ENCODE peak calls at places on chromosomes 7 and 10, in four cellular contexts. R, G, Y and N are unnamed samples.

GRCh38 chr7:152382244-152382643 is 53.6 kb downstream of the KMT2C start:
- DNase-seq in R (no peak), G (no peak), Y (no peak), N (no peak)

GRCh38 chr10:24382979-24383663 is 174.2 kb downstream of the KIAA1217 start:
- DNase-seq in R (no peak), G (no peak), Y (peak), N (peak)

GRCh38 chr10:112985701-112986510 is 35.9 kb downstream of the TCF7L2 start:
- DNase-seq in R (no peak), G (peak), Y (no peak), N (no peak)

GRCh38 chr7:137717811-137718271 is 128.9 kb downstream of the DGKI start:
- DNase-seq in R (peak), G (peak), Y (peak), N (peak)

GRCh38 chr10:15704581-15704968 is 15.1 kb downstream of the ITGA8 start:
- DNase-seq in R (no peak), G (no peak), Y (no peak), N (no peak)

GRCh38 chr10:111762114-111762513 is 421.5 kb downstream of the GPAM start:
- DNase-seq in R (no peak), G (no peak), Y (no peak), N (peak)

GRCh38 chr7:22688034-22688433 is 39.0 kb upstream of the IL6 start:
- DNase-seq in R (no peak), G (no peak), Y (no peak), N (no peak)

GRCh38 chr10:3271385-3272115 is 99.0 kb upstream of the PITRM1 start:
- DNase-seq in R (no peak), G (no peak), Y (no peak), N (peak)

GRCh38 chr7:158865462-158865922 is 9.1 kb downstream of the DYNC2I1 start:
- DNase-seq in R (no peak), G (no peak), Y (no peak), N (no peak)

GRCh38 chr10:101687088-101687487 is 7.9 kb downstream of the FBXW4 start:
- DNase-seq in R (no peak), G (no peak), Y (no peak), N (no peak)

GRCh38 chr7:116150588-116150987 is 59.8 kb upstream of the TES start:
- DNase-seq in R (no peak), G (peak), Y (no peak), N (no peak)

GRCh38 chr10:101686133-101686925 is 8.6 kb downstream of the FBXW4 start:
- DNase-seq in R (no peak), G (peak), Y (no peak), N (no peak)

GRCh38 chr10:1369665-1370064 is 313.5 kb downstream of the WDR37 start:
- DNase-seq in R (no peak), G (no peak), Y (no peak), N (no peak)

GRCh38 chr7:151520419-151521229 is 929 bp upstream of the RHEB start:
- DNase-seq in R (no peak), G (no peak), Y (peak), N (no peak)

GRCh38 chr10:10667466-10667865 is 350.2 kb upstream of the CELF2 start:
- DNase-seq in R (no peak), G (no peak), Y (no peak), N (no peak)

GRCh38 chr10:30583778-30584415 is 45.7 kb downstream of the LYZL2 start:
- DNase-seq in R (no peak), G (peak), Y (no peak), N (no peak)

GRCh38 chr10:7789390-7789789 is 1.4 kb downstream of the ATP5F1C start:
- DNase-seq in R (no peak), G (peak), Y (no peak), N (peak)

GRCh38 chr7:158323741-158324396 is 263.8 kb downstream of the PTPRN2 start:
- DNase-seq in R (no peak), G (no peak), Y (peak), N (no peak)

GRCh38 chr10:102624094-102624493 is 20.2 kb upstream of the TRIM8 start:
- DNase-seq in R (no peak), G (no peak), Y (no peak), N (no peak)

GRCh38 chr10:90871279-90871760 is 454 bp upstream of the RPP30 start:
- DNase-seq in R (peak), G (peak), Y (peak), N (peak)

GRCh38 chr7:153642989-153643388 is 409.2 kb upstream of the DPP6 start:
- DNase-seq in R (no peak), G (no peak), Y (no peak), N (no peak)

GRCh38 chr10:132470306-132471124 is 67.1 kb upstream of the INPP5A start:
- DNase-seq in R (no peak), G (no peak), Y (no peak), N (no peak)

GRCh38 chr7:10720042-10720441 is 253.6 kb upstream of the PHF14 start:
- DNase-seq in R (no peak), G (no peak), Y (no peak), N (no peak)

GRCh38 chr7:98879198-98879988 is 1.1 kb downstream of the TRRAP start:
- DNase-seq in R (no peak), G (peak), Y (peak), N (peak)

GRCh38 chr10:10366836-10367235 is 650.8 kb upstream of the CELF2 start:
- DNase-seq in R (no peak), G (no peak), Y (no peak), N (no peak)

GRCh38 chr10:122981066-122981464 is 864 bp downstream of the PSTK start:
- DNase-seq in R (peak), G (peak), Y (no peak), N (peak)

GRCh38 chr7:39921505-39922250 is 28.4 kb upstream of the CDK13 start:
- DNase-seq in R (peak), G (no peak), Y (no peak), N (peak)

GRCh38 chr7:108201766-108202165 is 71.6 kb upstream of the LAMB4 start:
- DNase-seq in R (no peak), G (no peak), Y (no peak), N (no peak)

GRCh38 chr10:5776150-5776880 is 36.9 kb downstream of the GDI2 start:
- DNase-seq in R (no peak), G (peak), Y (peak), N (peak)

GRCh38 chr7:42522227-42522991 is 285.4 kb upstream of the GLI3 start:
- DNase-seq in R (peak), G (no peak), Y (peak), N (peak)

GRCh38 chr10:17206210-17206709 is 4.8 kb upstream of the TRDMT1 start:
- DNase-seq in R (no peak), G (peak), Y (no peak), N (no peak)

GRCh38 chr7:65429642-65430343 is 56.1 kb downstream of the ZNF92 start:
- DNase-seq in R (no peak), G (no peak), Y (no peak), N (no peak)

GRCh38 chr7:17548014-17548653 is 249.7 kb downstream of the AHR start:
- DNase-seq in R (no peak), G (no peak), Y (peak), N (peak)

GRCh38 chr7:80346704-80347103 is 165.2 kb downstream of the GNAT3 start:
- DNase-seq in R (no peak), G (peak), Y (no peak), N (no peak)

GRCh38 chr7:39811161-39811614 is 138.9 kb upstream of the CDK13 start:
- DNase-seq in R (no peak), G (peak), Y (no peak), N (no peak)

GRCh38 chr7:132546366-132547145 is 29.7 kb downstream of the PLXNA4 start:
- DNase-seq in R (no peak), G (no peak), Y (no peak), N (no peak)

GRCh38 chr7:134710854-134711624 is 64.4 kb downstream of the BPGM start:
- DNase-seq in R (no peak), G (peak), Y (no peak), N (peak)

GRCh38 chr10:110803830-110804338 is 67.8 kb upstream of the PDCD4 start:
- DNase-seq in R (peak), G (peak), Y (peak), N (peak)

GRCh38 chr7:45985902-45986301 is 64.8 kb upstream of the IGFBP3 start:
- DNase-seq in R (no peak), G (peak), Y (no peak), N (peak)

GRCh38 chr10:77565590-77566023 is 72.0 kb downstream of the KCNMA1 start:
- DNase-seq in R (no peak), G (no peak), Y (no peak), N (no peak)

GRCh38 chr7:1248077-1248458 is 15.4 kb downstream of the UNCX start:
- DNase-seq in R (no peak), G (no peak), Y (no peak), N (no peak)

GRCh38 chr7:1247527-1248041 is 14.9 kb downstream of the UNCX start:
- DNase-seq in R (no peak), G (no peak), Y (no peak), N (peak)

GRCh38 chr7:1246871-1247526 is 14.3 kb downstream of the UNCX start:
- DNase-seq in R (no peak), G (no peak), Y (no peak), N (no peak)

GRCh38 chr7:1249731-1250130 is 17.1 kb downstream of the UNCX start:
- DNase-seq in R (no peak), G (no peak), Y (no peak), N (no peak)

GRCh38 chr7:1248459-1249131 is 15.9 kb downstream of the UNCX start:
- DNase-seq in R (no peak), G (no peak), Y (peak), N (no peak)
- H2AK5ac ChIP-seq in R (peak), G (no peak), Y (no peak), N (no peak)

DNA sequence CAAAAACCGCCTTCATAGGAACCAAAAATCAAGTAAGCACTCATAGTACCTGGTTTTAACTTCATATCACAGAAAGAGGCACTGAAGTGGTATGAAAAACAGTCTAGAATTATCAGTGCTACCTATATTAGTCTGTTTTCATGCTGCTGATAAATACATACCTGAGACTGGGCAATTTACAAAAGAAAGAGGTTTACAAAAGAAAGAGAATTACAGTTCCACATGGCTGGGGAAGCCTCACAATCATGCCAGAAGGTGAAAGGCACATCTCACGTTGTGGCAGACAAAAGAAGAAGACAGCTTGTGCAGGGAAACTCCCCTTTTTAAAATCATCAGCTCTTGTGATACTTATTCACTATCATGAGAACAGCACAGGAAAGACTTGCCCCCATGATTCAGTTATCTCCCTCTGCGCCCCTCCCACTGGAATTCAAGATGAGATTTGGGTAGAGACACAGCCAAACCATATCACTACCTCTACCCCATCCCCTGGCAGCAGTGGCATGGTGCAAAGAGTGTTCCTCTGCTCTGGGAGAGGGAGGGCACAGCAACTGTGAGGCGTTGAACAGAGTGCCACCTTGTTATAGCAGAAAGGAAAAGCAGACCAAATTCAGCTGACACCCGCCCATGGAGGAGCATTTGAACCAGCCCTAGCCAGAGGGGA is 62.0 kb upstream of the PTPRZ1 start:
- DNase-seq in R (no peak), G (no peak), Y (no peak), N (peak)
- H3K18ac ChIP-seq in R (peak), G (no peak), Y (no peak), N (no peak)

GRCh38 chr7:75867390-75867717 is 11.5 kb upstream of the RHBDD2 start:
- DNase-seq in R (no peak), G (peak), Y (no peak), N (no peak)

GRCh38 chr7:75868153-75868552 is 10.7 kb upstream of the RHBDD2 start:
- DNase-seq in R (no peak), G (no peak), Y (no peak), N (no peak)

GRCh38 chr7:75869776-75870379 is 9.0 kb upstream of the RHBDD2 start:
- DNase-seq in R (no peak), G (no peak), Y (no peak), N (no peak)

GRCh38 chr7:75866129-75866496 is 12.7 kb upstream of the RHBDD2 start:
- DNase-seq in R (no peak), G (no peak), Y (no peak), N (no peak)

DNA sequence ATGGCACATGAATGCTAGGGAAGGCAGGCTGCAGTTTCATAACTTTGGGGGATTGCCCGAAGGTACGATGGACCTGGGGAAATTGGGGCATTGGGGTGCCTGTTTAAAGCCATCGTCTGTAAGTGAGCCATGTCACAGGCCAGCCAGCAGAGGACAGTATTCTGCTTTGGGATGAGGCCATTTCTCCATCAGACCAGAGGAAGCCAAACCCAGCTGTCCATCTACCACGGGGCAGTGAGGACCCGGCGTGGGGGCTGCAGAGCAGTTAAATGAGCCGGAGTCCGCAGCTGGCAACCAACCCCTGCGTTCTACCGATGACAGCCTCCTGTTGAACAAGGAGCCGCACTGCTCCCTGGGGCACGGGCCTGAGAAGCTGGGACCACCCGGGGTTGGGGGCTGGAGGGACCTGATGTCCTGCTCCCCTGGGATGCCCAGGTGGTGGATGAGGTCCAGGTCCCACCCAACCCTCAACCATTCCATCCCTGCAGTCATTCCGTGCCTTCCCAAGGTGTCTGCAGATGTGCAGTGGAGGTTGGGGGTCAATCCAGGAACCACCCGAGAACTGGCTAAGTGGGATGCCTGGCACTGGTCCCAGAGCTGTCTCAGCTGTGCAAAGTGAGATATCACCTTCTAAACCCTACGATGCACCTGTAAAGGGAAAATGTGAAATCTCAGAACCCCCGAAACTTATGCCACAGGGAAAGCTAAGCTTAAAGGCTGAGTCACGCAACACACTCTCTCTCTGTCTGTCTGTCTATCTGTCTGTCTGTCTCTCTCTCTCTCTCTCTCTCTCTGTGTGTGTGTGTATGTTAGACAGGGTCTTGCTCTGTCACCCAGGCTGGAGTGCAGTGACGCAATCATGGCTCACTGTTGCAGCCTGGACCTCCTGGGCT is 12.1 kb upstream of the RHBDD2 start:
- DNase-seq in R (peak), G (peak), Y (peak), N (peak)
- H2AK5ac ChIP-seq in R (no peak), G (peak), Y (no peak), N (no peak)

GRCh38 chr10:12843296-12843945 is 158.1 kb downstream of the CCDC3 start:
- DNase-seq in R (no peak), G (no peak), Y (no peak), N (no peak)
- H3K18ac ChIP-seq in R (peak), G (no peak), Y (no peak), N (no peak)

DNA sequence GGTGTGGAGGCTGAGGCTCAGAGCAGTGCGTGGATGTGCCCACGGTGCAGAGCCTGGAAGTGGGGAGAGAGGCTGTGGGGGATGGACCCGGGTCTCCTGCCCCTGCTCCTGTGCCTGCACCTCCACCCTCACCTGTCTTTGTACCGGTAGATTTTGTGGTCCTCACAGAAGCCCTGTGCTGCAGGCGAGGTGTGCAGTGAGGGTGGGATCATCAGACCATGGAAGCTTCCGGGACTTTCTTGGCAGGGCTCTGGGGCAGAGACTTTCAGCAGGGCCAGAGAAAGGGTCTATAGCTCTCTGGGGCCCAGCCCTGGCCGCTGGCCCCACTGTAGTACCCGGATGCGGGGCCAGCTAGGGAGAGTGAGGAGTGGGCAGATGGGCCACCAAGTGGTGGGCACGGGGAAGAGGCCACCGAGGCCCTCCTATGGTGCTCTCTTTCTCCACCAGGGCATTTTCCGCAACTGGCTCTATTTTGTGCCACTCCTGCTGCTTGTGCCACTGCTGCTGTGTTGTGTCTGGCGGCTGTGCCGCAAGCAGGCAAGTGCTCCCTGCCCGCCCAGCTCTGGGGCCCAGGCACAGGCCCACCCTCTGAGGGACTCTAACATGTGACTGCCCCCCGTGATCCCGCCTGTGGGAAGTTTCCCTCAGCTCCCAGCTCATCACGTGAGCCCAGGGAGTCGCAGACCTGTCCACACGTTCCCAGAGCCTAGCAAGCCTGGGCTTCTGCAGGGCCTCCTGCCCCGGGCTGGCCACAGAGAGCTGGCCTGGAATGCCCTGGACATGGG is 22.1 kb downstream of the ANTXRL start:
- DNase-seq in R (no peak), G (no peak), Y (peak), N (no peak)
- H2AK5ac ChIP-seq in R (no peak), G (no peak), Y (no peak), N (no peak)